ENCODE peak calls at places on chromosomes 7 and 10, in six cellular contexts. One of them, this sample, is unnamed.

GRCh38 chr10:18738835-18739234 is 79.6 kb downstream of the ARL5B start:
- DNase-seq in DMS 273 treated with DMSO at 0.1 percent for 48 hours: no peak
- DNase-seq in AG08395: peak; percentile 58
- DNase-seq in Kasumi-1: no peak
- DNase-seq in gastrocnemius medialis: no peak
- DNase-seq in NCI-H1092: no peak
- DNase-seq in this sample: no peak

GRCh38 chr10:120349069-120349468 is 108.0 kb upstream of the PLPP4 start:
- DNase-seq in DMS 273 treated with DMSO at 0.1 percent for 48 hours: no peak
- DNase-seq in AG08395: no peak
- DNase-seq in Kasumi-1: no peak
- DNase-seq in gastrocnemius medialis: no peak
- DNase-seq in NCI-H1092: no peak
- DNase-seq in this sample: no peak

GRCh38 chr10:77179015-77179695 is 458.5 kb downstream of the KCNMA1 start:
- DNase-seq in DMS 273 treated with DMSO at 0.1 percent for 48 hours: no peak
- DNase-seq in AG08395: peak; percentile 85
- DNase-seq in Kasumi-1: no peak
- DNase-seq in gastrocnemius medialis: peak; percentile 89
- DNase-seq in NCI-H1092: no peak
- DNase-seq in this sample: peak; percentile 87

GRCh38 chr10:70759769-70760168 is 25.4 kb downstream of the TBATA start:
- DNase-seq in DMS 273 treated with DMSO at 0.1 percent for 48 hours: no peak
- DNase-seq in AG08395: no peak
- DNase-seq in Kasumi-1: peak; percentile 30
- DNase-seq in gastrocnemius medialis: no peak
- DNase-seq in NCI-H1092: no peak
- DNase-seq in this sample: no peak

GRCh38 chr7:2956526-2957368 is 86.9 kb downstream of the CARD11 start:
- DNase-seq in DMS 273 treated with DMSO at 0.1 percent for 48 hours: no peak
- DNase-seq in AG08395: peak; percentile 20
- DNase-seq in Kasumi-1: peak; percentile 17
- DNase-seq in gastrocnemius medialis: no peak
- DNase-seq in NCI-H1092: no peak
- DNase-seq in this sample: peak; percentile 46

GRCh38 chr10:108060246-108060645 is 895.7 kb upstream of the SORCS1 start:
- DNase-seq in DMS 273 treated with DMSO at 0.1 percent for 48 hours: no peak
- DNase-seq in AG08395: no peak
- DNase-seq in Kasumi-1: no peak
- DNase-seq in gastrocnemius medialis: no peak
- DNase-seq in NCI-H1092: no peak
- DNase-seq in this sample: no peak

GRCh38 chr10:5538892-5539651 is 14.3 kb downstream of the CALML3 start:
- DNase-seq in DMS 273 treated with DMSO at 0.1 percent for 48 hours: no peak
- DNase-seq in AG08395: no peak
- DNase-seq in Kasumi-1: no peak
- DNase-seq in gastrocnemius medialis: no peak
- DNase-seq in NCI-H1092: no peak
- DNase-seq in this sample: no peak

GRCh38 chr7:132509667-132510066 is 66.6 kb downstream of the PLXNA4 start:
- DNase-seq in DMS 273 treated with DMSO at 0.1 percent for 48 hours: no peak
- DNase-seq in AG08395: no peak
- DNase-seq in Kasumi-1: no peak
- DNase-seq in gastrocnemius medialis: no peak
- DNase-seq in NCI-H1092: no peak
- DNase-seq in this sample: no peak

GRCh38 chr7:151851160-151851751 is 25.7 kb downstream of the PRKAG2 start:
- DNase-seq in DMS 273 treated with DMSO at 0.1 percent for 48 hours: no peak
- DNase-seq in AG08395: no peak
- DNase-seq in Kasumi-1: peak; percentile 77
- DNase-seq in gastrocnemius medialis: no peak
- DNase-seq in NCI-H1092: no peak
- DNase-seq in this sample: no peak

GRCh38 chr7:35551682-35552081 is 143.3 kb downstream of the HERPUD2 start:
- DNase-seq in DMS 273 treated with DMSO at 0.1 percent for 48 hours: no peak
- DNase-seq in AG08395: no peak
- DNase-seq in Kasumi-1: no peak
- DNase-seq in gastrocnemius medialis: no peak
- DNase-seq in NCI-H1092: no peak
- DNase-seq in this sample: no peak

GRCh38 chr7:45677311-45677900 is 103.2 kb downstream of the ADCY1 start:
- DNase-seq in DMS 273 treated with DMSO at 0.1 percent for 48 hours: no peak
- DNase-seq in AG08395: no peak
- DNase-seq in Kasumi-1: no peak
- DNase-seq in gastrocnemius medialis: no peak
- DNase-seq in NCI-H1092: no peak
- DNase-seq in this sample: no peak

GRCh38 chr10:71300555-71301370 is 18.3 kb upstream of the SLC29A3 start:
- DNase-seq in DMS 273 treated with DMSO at 0.1 percent for 48 hours: no peak
- DNase-seq in AG08395: no peak
- DNase-seq in Kasumi-1: no peak
- DNase-seq in gastrocnemius medialis: no peak
- DNase-seq in NCI-H1092: no peak
- DNase-seq in this sample: no peak

This sample was measured in myocyte.